ENCODE peak calls at places on chromosomes 12 and 14, in six cellular contexts. M is cardiac fibroblast, Q is OCI-LY7, H is endodermal cell, K is fibroblast of lung, B is neural progenitor cell. W is an unnamed sample.

GRCh38 chr14:73467800-73468199 is 9.5 kb upstream of the NUMB start:
- DNase-seq in M (peak), Q (no peak), H (no peak), K (peak), B (no peak), W (peak)

GRCh38 chr12:29710104-29710503 is 73.6 kb downstream of the TMTC1 start:
- DNase-seq in M (peak), Q (no peak), H (peak), K (peak), B (peak), W (peak)

GRCh38 chr12:95996034-95996658 is at the start of gene HAL:
- DNase-seq in M (peak), Q (no peak), H (no peak), K (no peak), B (no peak), W (no peak)

GRCh38 chr12:113064395-113065125 is 8.0 kb downstream of the DTX1 start:
- DNase-seq in M (no peak), Q (peak), H (no peak), K (no peak), B (no peak), W (no peak)

GRCh38 chr12:22828059-22828458 is 203.1 kb downstream of the ETNK1 start:
- DNase-seq in M (no peak), Q (no peak), H (no peak), K (no peak), B (no peak), W (no peak)

GRCh38 chr14:101561145-101561896 is at the start of gene DIO3:
- DNase-seq in M (peak), Q (no peak), H (peak), K (peak), B (peak), W (peak)

GRCh38 chr12:68532204-68532886 is 78.4 kb upstream of the RAP1B start:
- DNase-seq in M (peak), Q (no peak), H (no peak), K (peak), B (no peak), W (no peak)

GRCh38 chr14:90911121-90911520 is 94.9 kb upstream of the TTC7B start:
- DNase-seq in M (no peak), Q (no peak), H (no peak), K (peak), B (no peak), W (peak)

DNA sequence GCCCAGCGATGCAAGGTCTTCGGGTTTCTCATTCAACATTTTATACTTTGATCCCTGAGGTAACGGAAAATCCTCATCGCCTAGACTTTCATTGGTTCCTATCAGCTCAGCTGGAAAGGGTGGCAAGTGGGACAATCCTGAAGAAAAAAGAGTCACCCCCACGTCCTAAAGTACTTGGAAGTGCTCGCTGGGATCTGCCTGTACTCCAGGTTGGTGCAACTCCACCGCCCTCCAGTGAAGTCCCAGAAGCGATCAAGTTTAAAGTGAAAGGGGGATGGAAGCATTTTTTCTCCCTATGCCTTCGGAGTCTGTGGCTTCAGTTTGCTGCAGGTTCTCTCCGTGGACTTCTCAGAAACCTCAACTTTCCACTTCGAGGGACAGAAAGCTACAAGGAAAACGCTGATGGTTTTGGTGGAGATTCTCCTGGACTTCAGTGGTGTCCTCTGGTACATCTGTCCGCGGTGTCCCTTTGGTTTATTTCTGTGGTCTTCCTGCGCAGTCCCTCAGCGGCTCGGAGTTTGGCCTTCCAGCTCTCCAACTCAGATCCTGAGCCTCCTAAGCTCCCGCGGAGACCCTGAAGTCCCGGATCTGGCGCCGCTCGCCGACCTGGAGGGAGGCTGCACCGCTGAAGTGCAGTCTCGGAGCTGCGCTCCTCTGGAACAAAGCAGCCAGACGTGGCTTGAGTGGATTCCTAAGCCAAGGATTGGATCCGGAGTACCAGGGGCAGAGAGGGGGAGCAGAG is 1.7 kb upstream of the LRFN5 start:
- DNase-seq in M (peak), Q (no peak), H (peak), K (peak), B (peak), W (peak)
- H3K4me3 ChIP-seq in M (peak), Q (no peak), H (peak), K (peak), B (peak), W (peak)

GRCh38 chr14:53946071-53946403 is 10.6 kb downstream of the BMP4 start:
- DNase-seq in M (no peak), Q (no peak), H (no peak), K (no peak), B (peak), W (no peak)

GRCh38 chr14:53948181-53948884 is 8.3 kb downstream of the BMP4 start:
- DNase-seq in M (no peak), Q (no peak), H (no peak), K (no peak), B (no peak), W (no peak)

GRCh38 chr14:53947452-53948180 is 9.0 kb downstream of the BMP4 start:
- DNase-seq in M (no peak), Q (no peak), H (no peak), K (no peak), B (no peak), W (no peak)

GRCh38 chr14:53949201-53949600 is 7.4 kb downstream of the BMP4 start:
- DNase-seq in M (no peak), Q (no peak), H (no peak), K (no peak), B (no peak), W (no peak)

DNA sequence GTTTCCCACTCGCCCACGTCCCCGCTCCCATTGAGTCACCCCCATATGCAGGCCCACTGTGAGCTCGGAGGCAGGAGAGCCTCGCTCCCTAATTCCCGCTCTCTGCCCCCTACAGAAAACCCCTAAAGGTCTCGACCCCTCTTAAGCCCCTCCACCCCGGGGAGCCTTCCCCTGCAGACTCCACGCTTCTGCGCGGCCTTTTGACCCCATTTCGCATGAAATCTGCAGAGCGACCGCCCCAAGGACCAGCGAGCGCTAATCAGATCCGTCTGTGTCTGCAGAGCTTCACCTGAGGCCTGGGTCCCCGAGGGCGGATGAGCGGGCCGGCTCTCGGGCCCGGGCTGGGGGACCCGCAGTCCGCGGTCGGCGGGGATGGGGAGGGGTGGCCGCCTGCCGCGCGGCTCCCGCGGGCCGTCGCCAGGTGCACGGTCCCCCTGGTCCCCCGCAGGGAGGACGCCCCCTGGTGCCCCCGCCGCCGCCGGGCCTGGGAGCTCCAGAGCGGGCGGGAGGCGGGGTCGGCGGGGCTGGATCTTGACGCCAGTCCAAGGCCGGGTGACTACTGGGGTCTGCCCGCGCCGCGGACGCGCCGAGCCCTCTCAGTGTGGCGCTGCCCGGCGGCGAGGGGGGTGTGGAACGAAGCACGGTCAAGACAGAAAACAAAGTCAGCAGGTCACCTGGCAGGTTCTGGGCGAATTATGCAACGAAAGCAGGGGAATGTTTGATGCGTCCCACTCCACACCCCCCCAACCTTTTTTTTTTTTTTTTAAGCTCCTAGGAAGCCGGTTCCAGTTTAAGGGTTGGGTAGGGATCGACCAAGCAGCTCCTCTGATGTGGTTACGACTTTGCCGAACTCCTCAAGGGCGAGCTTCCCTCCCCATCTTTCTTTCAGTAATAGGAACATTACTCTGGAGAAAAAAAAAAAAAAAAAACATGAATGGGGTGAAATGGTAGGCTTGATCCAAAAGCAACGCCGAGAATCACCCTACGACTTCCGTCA is 9.9 kb downstream of the BMP4 start:
- DNase-seq in M (no peak), Q (no peak), H (peak), K (no peak), B (peak), W (no peak)
- TF ChIP-seq CTCF in M (no peak), Q (no peak), H (peak), K (no peak), B (peak), W (no peak)

GRCh38 chr14:23056257-23056955 is 914 bp downstream of the CDH24 start:
- DNase-seq in M (peak), Q (peak), H (peak), K (peak), B (peak), W (peak)
- H3K4me3 ChIP-seq in M (peak), Q (peak), H (peak), K (peak), B (peak), W (peak)

GRCh38 chr14:36942522-36943245 is 229.7 kb downstream of the SLC25A21 start:
- DNase-seq in M (no peak), Q (no peak), H (no peak), K (peak), B (no peak), W (no peak)
- TF ChIP-seq CTCF in M (no peak), Q (peak), H (no peak), K (no peak), B (peak), W (no peak)

GRCh38 chr12:6620137-6620884 is 13.1 kb upstream of the CHD4 start:
- DNase-seq in M (peak), Q (no peak), H (peak), K (no peak), B (peak), W (no peak)
- H3K4me3 ChIP-seq in M (peak), Q (no peak), H (no peak), K (no peak), B (no peak), W (no peak)

DNA sequence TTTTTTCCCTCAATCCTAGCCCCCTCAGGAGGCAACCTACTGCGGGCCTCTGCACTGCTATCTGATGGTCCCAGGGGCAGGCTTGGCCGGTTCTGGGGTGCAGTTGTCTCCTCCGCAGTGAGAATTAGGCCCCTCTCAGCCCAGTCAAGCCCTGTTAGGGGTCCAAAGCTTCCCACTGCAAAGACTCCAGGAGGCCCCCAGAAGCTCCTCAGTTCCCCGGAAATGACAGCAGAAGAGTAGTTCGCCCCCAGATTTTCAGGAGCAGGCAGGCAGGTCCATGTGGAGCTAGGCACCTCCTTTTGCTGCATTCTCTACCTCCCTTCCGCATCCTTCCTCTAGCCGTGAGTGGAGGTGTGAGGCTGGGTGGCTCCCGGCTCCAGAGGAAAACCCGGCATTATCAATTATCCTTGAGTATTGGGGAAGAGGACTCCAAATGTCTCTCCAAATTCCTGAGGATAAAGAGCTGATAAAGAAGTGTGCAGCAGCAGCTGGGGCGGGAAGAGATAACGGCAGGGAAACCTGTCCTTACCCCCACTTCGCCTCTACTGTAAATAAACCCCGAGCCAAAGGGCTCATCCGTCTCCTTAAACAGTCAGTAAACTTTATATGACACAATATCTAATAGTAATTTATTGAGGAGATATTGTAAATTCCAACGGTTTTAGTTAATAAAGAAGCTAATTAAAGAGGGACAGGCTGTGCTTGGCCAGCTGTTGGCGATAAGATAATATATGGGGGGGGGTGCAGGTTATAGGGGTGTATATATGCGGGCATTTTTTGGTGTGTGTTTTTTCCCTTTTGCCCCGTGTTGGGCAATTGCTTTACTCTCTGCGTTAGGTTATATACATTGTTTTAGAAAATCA is 641 bp upstream of the HOXC12 start:
- DNase-seq in M (no peak), Q (no peak), H (peak), K (no peak), B (no peak), W (no peak)
- TF ChIP-seq CTCF in M (no peak), Q (no peak), H (no peak), K (no peak), B (no peak), W (no peak)

GRCh38 chr12:42932937-42933336 is 343.4 kb upstream of the PRICKLE1 start:
- DNase-seq in M (no peak), Q (no peak), H (no peak), K (no peak), B (no peak), W (no peak)
- H3K4me3 ChIP-seq in M (no peak), Q (no peak), H (no peak), K (no peak), B (no peak), W (no peak)